ENCODE peak calls at places on chromosomes 2 and 18, in five cellular contexts. D, C, U, V and I are unnamed samples.

GRCh38 chr2:39370101-39370500 is 67.0 kb downstream of the MAP4K3 start:
- DNase-seq in D (no peak), C (no peak), U (no peak), V (no peak), I (no peak)

GRCh38 chr2:215136669-215137328 is 1.6 kb downstream of the ABCA12 start:
- DNase-seq in D (peak; percentile 15), C (peak; percentile 50), U (no peak), V (no peak), I (peak; percentile 27)

GRCh38 chr18:22465859-22466602 is 48.3 kb upstream of the CTAGE1 start:
- DNase-seq in D (peak; percentile 95), C (peak; percentile 98), U (no peak), V (no peak), I (peak; percentile 96)

GRCh38 chr2:207505728-207506127 is 24.0 kb upstream of the CREB1 start:
- DNase-seq in D (peak; percentile 69), C (peak; percentile 89), U (no peak), V (no peak), I (peak; percentile 81)

GRCh38 chr2:21001225-21001946 is 42.5 kb downstream of the APOB start:
- DNase-seq in D (no peak), C (no peak), U (no peak), V (no peak), I (no peak)

GRCh38 chr2:219041252-219041651 is at the start of gene CFAP65:
- DNase-seq in D (peak; percentile 66), C (peak; percentile 50), U (no peak), V (no peak), I (peak; percentile 73)

GRCh38 chr2:20422679-20423271 is 24.1 kb upstream of the RHOB start:
- DNase-seq in D (peak; percentile 89), C (peak; percentile 25), U (no peak), V (no peak), I (peak; percentile 44)

GRCh38 chr18:77004555-77005380 is 127.8 kb downstream of the MBP start:
- DNase-seq in D (no peak), C (no peak), U (no peak), V (no peak), I (no peak)

GRCh38 chr18:49362431-49362830 is 98.0 kb downstream of the DYM start:
- DNase-seq in D (no peak), C (peak; percentile 59), U (no peak), V (no peak), I (peak; percentile 42)

GRCh38 chr2:45192481-45192880 is 183.2 kb upstream of the SIX2 start:
- DNase-seq in D (no peak), C (no peak), U (no peak), V (no peak), I (no peak)

GRCh38 chr18:31278609-31279071 is 39.3 kb upstream of the DSG1 start:
- DNase-seq in D (no peak), C (no peak), U (no peak), V (no peak), I (no peak)

GRCh38 chr2:179440642-179441251 is 176.1 kb upstream of the SESTD1 start:
- DNase-seq in D (peak; percentile 53), C (peak; percentile 58), U (no peak), V (no peak), I (peak; percentile 65)

GRCh38 chr2:96554293-96555145 is 18.0 kb downstream of the ARID5A start:
- DNase-seq in D (peak; percentile 61), C (peak; percentile 64), U (peak; percentile 83), V (peak; percentile 65), I (peak; percentile 66)

GRCh38 chr2:145413261-145413660 is 893.3 kb upstream of the ZEB2 start:
- DNase-seq in D (no peak), C (no peak), U (no peak), V (no peak), I (no peak)

GRCh38 chr2:210190345-210190744 is 19.1 kb upstream of the KANSL1L start:
- DNase-seq in D (no peak), C (no peak), U (no peak), V (no peak), I (no peak)

GRCh38 chr2:27016801-27017325 is 15.9 kb upstream of the TMEM214 start:
- DNase-seq in D (peak; percentile 80), C (peak; percentile 87), U (no peak), V (peak; percentile 41), I (peak; percentile 86)

GRCh38 chr2:217370391-217370790 is 510.5 kb upstream of the TNP1 start:
- DNase-seq in D (no peak), C (peak; percentile 55), U (no peak), V (no peak), I (peak; percentile 36)

GRCh38 chr2:130756041-130756720 is 841 bp downstream of the AMER3 start:
- DNase-seq in D (no peak), C (peak; percentile 1), U (no peak), V (no peak), I (peak; percentile 13)

GRCh38 chr2:66576381-66577330 is 141.7 kb downstream of the MEIS1 start:
- DNase-seq in D (peak; percentile 89), C (peak; percentile 83), U (no peak), V (no peak), I (peak; percentile 64)

GRCh38 chr2:88903744-88904353 is 212.4 kb downstream of the RPIA start:
- DNase-seq in D (peak; percentile 25), C (peak; percentile 38), U (no peak), V (no peak), I (peak; percentile 44)

GRCh38 chr2:39419282-39420223 is 17.5 kb downstream of the MAP4K3 start:
- DNase-seq in D (peak; percentile 72), C (peak; percentile 24), U (no peak), V (no peak), I (no peak)

DNA sequence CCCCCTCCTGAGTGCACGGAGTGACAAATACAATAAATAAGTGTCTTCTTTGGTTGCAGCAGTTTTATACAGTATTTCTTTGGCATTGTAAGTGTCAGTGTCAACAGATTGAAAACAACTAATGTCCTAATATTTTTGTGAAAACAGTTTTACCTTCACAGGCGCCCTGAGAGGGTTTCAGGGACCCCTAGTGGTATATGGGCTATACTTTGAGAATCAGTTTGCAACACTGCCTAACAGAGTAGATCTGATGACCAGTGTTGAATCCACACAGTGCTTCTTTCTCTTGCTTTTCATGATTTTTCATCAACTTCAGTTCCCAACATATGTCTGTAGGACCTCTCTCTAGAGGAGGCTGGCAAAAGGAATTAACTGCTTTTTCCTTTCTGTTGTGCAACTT is 162.2 kb downstream of the PRPF40A start:
- DNase-seq in D (peak; percentile 51), C (peak; percentile 28), U (no peak), V (no peak), I (peak; percentile 35)
- TF ChIP-seq CTCF in D (peak; percentile 34), C (peak; percentile 43), U (no peak), V (no peak), I (peak; percentile 49)

GRCh38 chr2:151290467-151290866 is 999 bp upstream of the NMI start:
- DNase-seq in D (no peak), C (no peak), U (no peak), V (no peak), I (no peak)
- H3K4me3 ChIP-seq in D (peak overlapping the region; percentile 83), C (peak overlapping the region; percentile 72), U (peak overlapping the region; percentile 67), V (peak overlapping the region; percentile 88), I (peak overlapping the region; percentile 66)

DNA sequence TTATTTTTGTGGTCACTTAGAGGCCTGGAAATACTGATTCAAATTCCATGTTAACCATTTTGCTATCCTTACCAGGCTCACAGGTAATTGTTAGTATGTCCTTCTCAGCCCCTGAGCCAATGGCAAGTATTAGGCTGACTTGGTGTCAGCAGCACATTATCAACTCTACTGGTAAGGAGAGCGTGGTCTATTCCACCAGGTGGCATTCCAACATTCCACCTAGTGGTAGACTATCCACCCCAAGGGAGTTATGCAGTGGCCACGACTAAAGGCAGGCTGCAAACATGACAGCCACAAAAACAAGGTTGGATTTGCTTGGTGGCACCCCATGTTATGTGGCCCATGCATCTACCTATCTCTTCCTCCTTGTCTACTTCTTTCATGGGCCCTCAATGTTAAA is 31.8 kb upstream of the GCC2 start:
- DNase-seq in D (no peak), C (no peak), U (no peak), V (no peak), I (no peak)
- TF ChIP-seq CTCF in D (no peak), C (no peak), U (no peak), V (no peak), I (no peak)

DNA sequence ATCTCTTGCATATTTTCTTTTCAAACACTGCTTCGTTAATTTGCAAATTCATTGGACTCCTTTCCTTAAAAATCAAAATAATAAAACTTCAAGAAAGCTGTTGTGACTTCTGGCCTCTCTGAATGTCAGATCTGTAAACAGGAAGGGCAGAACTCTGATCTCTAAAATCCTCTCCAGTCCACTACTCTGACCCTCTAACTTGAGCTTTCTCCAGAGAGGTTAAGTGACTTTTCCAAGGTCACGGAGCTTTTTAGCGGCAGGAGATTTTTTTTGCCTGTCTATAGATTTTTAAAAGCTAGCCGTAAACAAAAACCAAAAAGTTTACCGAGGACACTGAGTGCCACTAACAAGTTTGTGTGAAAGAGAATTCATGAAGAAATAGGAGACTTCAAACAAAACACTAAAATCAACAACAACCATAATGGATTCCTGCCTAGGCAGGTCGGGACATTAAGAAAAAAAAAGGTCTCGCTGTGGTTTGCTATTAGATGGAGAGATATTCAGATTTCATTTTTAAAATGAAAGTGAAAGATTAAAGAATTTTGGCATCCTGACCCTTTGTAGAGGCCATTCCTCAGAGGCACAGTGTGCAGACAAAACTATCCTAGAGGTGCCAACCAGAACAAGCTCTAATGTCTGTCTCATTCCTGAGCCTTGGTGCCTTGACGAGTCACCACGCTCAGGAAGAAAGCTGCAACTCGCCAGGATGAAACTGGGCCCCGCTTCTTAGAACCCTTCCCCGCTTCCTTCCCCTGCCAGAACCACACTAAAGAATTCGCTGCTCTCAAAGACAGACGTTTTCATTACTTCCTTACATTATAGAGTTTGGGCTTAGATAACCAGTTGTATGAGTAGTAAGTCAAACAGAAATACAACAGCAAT is 155.8 kb downstream of the TGIF1 start:
- DNase-seq in D (peak; percentile 69), C (peak; percentile 81), U (no peak), V (peak; percentile 45), I (peak; percentile 64)
- H3K4me3 ChIP-seq in D (peak overlapping the region; percentile 94), C (peak overlapping the region; percentile 67), U (no peak overlapping the region), V (peak overlapping the region; percentile 21), I (peak overlapping the region; percentile 54)

GRCh38 chr2:197208029-197208428 is 102.6 kb downstream of the ANKRD44 start:
- DNase-seq in D (no peak), C (no peak), U (no peak), V (no peak), I (no peak)
- TF ChIP-seq CTCF in D (no peak), C (no peak), U (no peak), V (peak; percentile 2), I (no peak)

DNA sequence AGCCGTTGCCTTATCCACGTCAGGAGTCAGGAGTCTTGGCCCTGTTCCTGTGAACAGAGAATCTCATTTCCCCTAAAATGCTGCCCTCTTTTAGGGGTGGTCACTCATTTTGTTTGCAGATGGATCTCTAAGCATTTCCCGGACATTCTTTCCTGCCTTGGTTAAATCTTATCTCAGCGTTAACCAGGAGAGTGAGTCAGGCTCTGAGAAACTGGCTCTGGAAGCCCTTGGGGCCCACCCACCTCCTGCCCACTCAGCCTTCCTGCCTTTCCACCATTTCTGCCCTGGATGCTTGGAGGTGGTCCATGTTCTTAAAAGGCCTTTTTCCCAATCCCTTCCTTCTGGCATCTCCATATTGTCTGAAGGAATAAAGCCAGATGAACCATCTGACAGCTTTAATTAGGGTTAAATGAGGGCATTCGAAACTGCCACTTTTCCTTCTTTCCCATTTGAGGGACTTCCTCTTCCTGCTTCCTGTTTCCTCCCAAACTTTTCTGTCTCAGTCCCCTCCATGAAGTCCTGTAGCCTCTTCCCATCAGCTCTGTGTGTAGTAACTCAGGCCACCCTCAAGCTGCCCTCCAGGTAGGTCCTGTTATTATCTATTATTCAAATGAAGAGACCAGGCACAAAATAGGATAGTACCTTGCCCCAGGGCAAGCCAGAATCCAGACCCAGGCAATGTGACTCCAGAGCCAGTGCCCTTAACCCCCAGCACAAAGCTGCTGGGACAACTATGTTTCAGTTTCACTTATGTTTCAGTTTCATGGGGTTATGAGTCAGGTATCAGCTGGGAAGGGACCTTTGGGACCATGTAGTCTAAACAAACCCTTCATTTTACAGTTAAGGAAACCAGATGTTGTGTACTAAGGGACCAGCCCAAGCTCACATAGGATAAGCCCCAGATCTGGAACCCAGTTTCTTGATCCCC is 9.7 kb downstream of the HK2 start:
- DNase-seq in D (peak; percentile 88), C (peak; percentile 93), U (no peak), V (peak; percentile 22), I (peak; percentile 87)
- H3K4me3 ChIP-seq in D (peak overlapping the region; percentile 8), C (peak overlapping the region; percentile 11), U (no peak overlapping the region), V (no peak overlapping the region), I (no peak overlapping the region)